ENCODE peak calls at places on chromosomes 1 and 21, in nine cellular contexts. One of them, this sample, is unnamed.

GRCh38 chr21:27802816-27803475 is 836.1 kb upstream of the ADAMTS5 start:
- DNase-seq in tibial artery: no peak
- DNase-seq in AG09309: no peak
- DNase-seq in GM12865: peak; percentile 57
- DNase-seq in prostate gland: peak; percentile 12
- DNase-seq in fibroblast of lung: no peak
- DNase-seq in Peyer's patch: peak; percentile 60
- DNase-seq in upper lobe of right lung: no peak
- DNase-seq in dorsolateral prefrontal cortex: no peak
- DNase-seq in this sample: peak; percentile 53

GRCh38 chr1:205669341-205670142 is 10.8 kb downstream of the SLC45A3 start:
- DNase-seq in GM12865: peak; percentile 59
- DNase-seq in prostate gland: no peak
- DNase-seq in upper lobe of right lung: no peak
- DNase-seq in Peyer's patch: peak; percentile 55
- DNase-seq in dorsolateral prefrontal cortex: no peak
- DNase-seq in fibroblast of lung: no peak
- DNase-seq in AG09309: no peak
- DNase-seq in tibial artery: no peak
- DNase-seq in this sample: no peak

GRCh38 chr1:84122780-84123382 is 21.2 kb upstream of the PRKACB start:
- DNase-seq in dorsolateral prefrontal cortex: no peak
- DNase-seq in prostate gland: peak; percentile 48
- DNase-seq in AG09309: no peak
- DNase-seq in tibial artery: no peak
- DNase-seq in Peyer's patch: peak; percentile 74
- DNase-seq in fibroblast of lung: peak; percentile 42
- DNase-seq in GM12865: peak; percentile 64
- DNase-seq in upper lobe of right lung: no peak
- DNase-seq in this sample: peak; percentile 51

GRCh38 chr1:227318003-227318851 is at the start of gene CDC42BPA:
- DNase-seq in prostate gland: peak; percentile 65
- DNase-seq in dorsolateral prefrontal cortex: peak; percentile 85
- DNase-seq in fibroblast of lung: peak; percentile 90
- DNase-seq in GM12865: no peak
- DNase-seq in upper lobe of right lung: peak; percentile 93
- DNase-seq in Peyer's patch: peak; percentile 82
- DNase-seq in tibial artery: peak; percentile 90
- DNase-seq in AG09309: peak; percentile 58
- DNase-seq in this sample: peak; percentile 83

GRCh38 chr1:6962390-6962955 is 177.2 kb downstream of the CAMTA1 start:
- DNase-seq in AG09309: no peak
- DNase-seq in Peyer's patch: peak; percentile 64
- DNase-seq in dorsolateral prefrontal cortex: no peak
- DNase-seq in fibroblast of lung: peak; percentile 21
- DNase-seq in GM12865: peak; percentile 44
- DNase-seq in upper lobe of right lung: no peak
- DNase-seq in tibial artery: no peak
- DNase-seq in prostate gland: no peak
- DNase-seq in this sample: peak; percentile 3

GRCh38 chr1:147851149-147851548 is 51.4 kb upstream of the GJA8 start:
- DNase-seq in Peyer's patch: peak; percentile 49
- DNase-seq in GM12865: peak; percentile 4
- DNase-seq in tibial artery: no peak
- DNase-seq in upper lobe of right lung: no peak
- DNase-seq in fibroblast of lung: peak; percentile 48
- DNase-seq in prostate gland: no peak
- DNase-seq in dorsolateral prefrontal cortex: no peak
- DNase-seq in AG09309: no peak
- DNase-seq in this sample: peak; percentile 28

GRCh38 chr1:243459059-243459458 is 203.2 kb downstream of the SDCCAG8 start:
- DNase-seq in AG09309: no peak
- DNase-seq in Peyer's patch: no peak
- DNase-seq in prostate gland: no peak
- DNase-seq in tibial artery: no peak
- DNase-seq in fibroblast of lung: no peak
- DNase-seq in upper lobe of right lung: no peak
- DNase-seq in dorsolateral prefrontal cortex: no peak
- DNase-seq in GM12865: no peak
- DNase-seq in this sample: no peak

GRCh38 chr1:112717263-112717662 is 2.1 kb upstream of the PPM1J start:
- DNase-seq in Peyer's patch: no peak
- DNase-seq in upper lobe of right lung: no peak
- DNase-seq in dorsolateral prefrontal cortex: no peak
- DNase-seq in AG09309: no peak
- DNase-seq in fibroblast of lung: no peak
- DNase-seq in prostate gland: no peak
- DNase-seq in tibial artery: no peak
- DNase-seq in GM12865: no peak
- DNase-seq in this sample: no peak

GRCh38 chr1:190067592-190067991 is 410.1 kb downstream of the BRINP3 start:
- DNase-seq in Peyer's patch: no peak
- DNase-seq in dorsolateral prefrontal cortex: no peak
- DNase-seq in GM12865: peak; percentile 19
- DNase-seq in upper lobe of right lung: no peak
- DNase-seq in fibroblast of lung: peak; percentile 72
- DNase-seq in tibial artery: no peak
- DNase-seq in prostate gland: no peak
- DNase-seq in AG09309: no peak
- DNase-seq in this sample: peak; percentile 24

GRCh38 chr1:16458801-16459200 is 18.3 kb downstream of the NECAP2 start:
- DNase-seq in tibial artery: no peak
- DNase-seq in fibroblast of lung: no peak
- DNase-seq in dorsolateral prefrontal cortex: no peak
- DNase-seq in GM12865: no peak
- DNase-seq in upper lobe of right lung: no peak
- DNase-seq in prostate gland: no peak
- DNase-seq in AG09309: no peak
- DNase-seq in Peyer's patch: no peak
- DNase-seq in this sample: no peak

GRCh38 chr1:204641936-204642335 is 43.6 kb downstream of the LRRN2 start:
- DNase-seq in dorsolateral prefrontal cortex: no peak
- DNase-seq in prostate gland: no peak
- DNase-seq in AG09309: no peak
- DNase-seq in GM12865: no peak
- DNase-seq in fibroblast of lung: no peak
- DNase-seq in tibial artery: peak; percentile 9
- DNase-seq in upper lobe of right lung: no peak
- DNase-seq in Peyer's patch: no peak
- DNase-seq in this sample: no peak

GRCh38 chr1:151491641-151492040 is 19.5 kb upstream of the CGN start:
- DNase-seq in tibial artery: no peak
- DNase-seq in Peyer's patch: no peak
- DNase-seq in fibroblast of lung: no peak
- DNase-seq in upper lobe of right lung: no peak
- DNase-seq in GM12865: no peak
- DNase-seq in AG09309: no peak
- DNase-seq in prostate gland: no peak
- DNase-seq in dorsolateral prefrontal cortex: no peak
- DNase-seq in this sample: no peak

GRCh38 chr1:54172614-54173312 is 20.0 kb upstream of the CDCP2 start:
- DNase-seq in fibroblast of lung: no peak
- DNase-seq in AG09309: no peak
- DNase-seq in prostate gland: no peak
- DNase-seq in GM12865: no peak
- DNase-seq in upper lobe of right lung: no peak
- DNase-seq in tibial artery: no peak
- DNase-seq in dorsolateral prefrontal cortex: no peak
- DNase-seq in Peyer's patch: no peak
- DNase-seq in this sample: no peak

GRCh38 chr1:192878249-192878648 is 69.4 kb downstream of the RGS2 start:
- DNase-seq in tibial artery: no peak
- DNase-seq in AG09309: no peak
- DNase-seq in prostate gland: no peak
- DNase-seq in dorsolateral prefrontal cortex: no peak
- DNase-seq in fibroblast of lung: peak; percentile 84
- DNase-seq in GM12865: no peak
- DNase-seq in Peyer's patch: no peak
- DNase-seq in upper lobe of right lung: no peak
- DNase-seq in this sample: no peak

GRCh38 chr1:234186037-234186688 is 187.1 kb upstream of the COA6 start:
- DNase-seq in upper lobe of right lung: no peak
- DNase-seq in Peyer's patch: no peak
- DNase-seq in tibial artery: no peak
- DNase-seq in prostate gland: no peak
- DNase-seq in AG09309: no peak
- DNase-seq in dorsolateral prefrontal cortex: no peak
- DNase-seq in GM12865: peak; percentile 48
- DNase-seq in fibroblast of lung: peak; percentile 98
- DNase-seq in this sample: peak; percentile 8

GRCh38 chr1:179817056-179817455 is 60.5 kb downstream of the TOR1AIP2 start:
- DNase-seq in prostate gland: no peak
- DNase-seq in fibroblast of lung: no peak
- DNase-seq in upper lobe of right lung: peak; percentile 29
- DNase-seq in Peyer's patch: peak; percentile 25
- DNase-seq in GM12865: no peak
- DNase-seq in dorsolateral prefrontal cortex: no peak
- DNase-seq in tibial artery: peak; percentile 48
- DNase-seq in AG09309: no peak
- DNase-seq in this sample: no peak

GRCh38 chr1:180431683-180432082 is 70.7 kb downstream of the ACBD6 start:
- DNase-seq in Peyer's patch: no peak
- DNase-seq in GM12865: no peak
- DNase-seq in dorsolateral prefrontal cortex: no peak
- DNase-seq in prostate gland: no peak
- DNase-seq in fibroblast of lung: no peak
- DNase-seq in AG09309: no peak
- DNase-seq in tibial artery: no peak
- DNase-seq in upper lobe of right lung: no peak
- DNase-seq in this sample: no peak

DNA sequence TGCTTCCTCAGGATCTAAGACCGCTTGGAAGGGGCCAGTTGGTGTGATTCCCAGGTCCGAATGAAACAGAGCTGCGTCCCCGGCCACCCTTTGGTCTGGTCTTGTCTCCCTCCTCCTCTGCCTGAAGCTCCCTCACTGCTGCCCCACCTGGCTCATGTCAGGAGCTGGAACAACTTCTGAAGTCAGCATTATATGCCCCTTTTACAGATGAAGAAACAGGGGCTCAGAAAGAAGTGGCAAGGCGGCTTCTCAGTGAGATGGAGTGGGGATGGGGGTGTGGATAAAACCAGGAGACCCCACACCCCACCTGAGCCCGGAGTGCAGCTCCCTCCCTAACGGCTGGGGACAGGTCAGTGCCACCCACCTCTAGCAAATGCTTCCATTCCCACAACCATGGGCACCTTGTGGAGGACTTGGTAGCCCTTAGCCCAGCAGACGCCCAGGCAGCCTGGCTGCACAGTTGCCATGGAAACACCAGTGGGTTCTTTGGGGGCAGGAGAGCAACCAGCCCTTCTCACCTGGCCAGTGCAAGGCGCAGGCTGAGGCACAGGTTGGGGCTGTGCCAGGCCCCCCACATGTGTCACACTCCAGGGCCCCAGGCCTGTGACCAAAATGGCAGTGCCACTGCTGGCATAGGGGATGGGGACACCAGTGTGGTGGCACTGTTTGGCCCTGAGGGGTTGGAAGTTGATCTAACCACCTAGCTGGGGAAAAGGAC is 31.9 kb upstream of the ECE1 start:
- DNase-seq in AG09309: no peak
- DNase-seq in dorsolateral prefrontal cortex: no peak
- DNase-seq in fibroblast of lung: no peak
- DNase-seq in Peyer's patch: no peak
- DNase-seq in GM12865: no peak
- DNase-seq in prostate gland: no peak
- DNase-seq in upper lobe of right lung: no peak
- DNase-seq in tibial artery: peak; percentile 75
- DNase-seq in this sample: no peak
- TF ChIP-seq CTCF in AG09309: no peak
- TF ChIP-seq CTCF in dorsolateral prefrontal cortex: no peak
- TF ChIP-seq CTCF in fibroblast of lung: no peak
- TF ChIP-seq CTCF in Peyer's patch: no peak
- TF ChIP-seq CTCF in GM12865: no peak
- TF ChIP-seq CTCF in prostate gland: no peak
- TF ChIP-seq CTCF in upper lobe of right lung: no peak
- TF ChIP-seq CTCF in tibial artery: no peak
- TF ChIP-seq CTCF in this sample: no peak

DNA sequence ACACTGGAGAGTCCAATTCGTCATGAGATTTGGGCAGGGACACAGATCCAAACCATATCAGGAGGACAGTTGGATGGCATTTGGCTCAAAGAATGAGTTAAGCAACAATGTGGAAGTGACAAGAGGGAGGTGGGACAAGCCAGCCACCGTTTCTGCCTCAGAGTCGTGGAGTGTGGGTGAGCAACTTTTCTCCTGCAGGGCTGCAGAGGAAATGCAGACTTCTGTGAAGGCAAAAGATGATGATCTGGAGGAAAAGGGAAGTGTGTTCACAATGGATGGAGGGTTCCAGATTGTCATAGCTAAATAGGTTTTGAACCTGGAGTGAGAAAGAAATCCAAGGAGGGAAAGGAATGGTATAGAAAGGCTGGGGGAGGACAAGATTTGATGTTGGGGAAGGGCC is 16.4 kb upstream of the KANK4 start:
- DNase-seq in upper lobe of right lung: no peak
- DNase-seq in prostate gland: no peak
- DNase-seq in tibial artery: no peak
- DNase-seq in GM12865: no peak
- DNase-seq in dorsolateral prefrontal cortex: no peak
- DNase-seq in Peyer's patch: no peak
- DNase-seq in AG09309: no peak
- DNase-seq in fibroblast of lung: no peak
- DNase-seq in this sample: no peak
- TF ChIP-seq CTCF in upper lobe of right lung: no peak
- TF ChIP-seq CTCF in prostate gland: no peak
- TF ChIP-seq CTCF in tibial artery: no peak
- TF ChIP-seq CTCF in GM12865: no peak
- TF ChIP-seq CTCF in dorsolateral prefrontal cortex: no peak
- TF ChIP-seq CTCF in Peyer's patch: no peak
- TF ChIP-seq CTCF in AG09309: no peak
- TF ChIP-seq CTCF in fibroblast of lung: no peak
- TF ChIP-seq CTCF in this sample: no peak

DNA sequence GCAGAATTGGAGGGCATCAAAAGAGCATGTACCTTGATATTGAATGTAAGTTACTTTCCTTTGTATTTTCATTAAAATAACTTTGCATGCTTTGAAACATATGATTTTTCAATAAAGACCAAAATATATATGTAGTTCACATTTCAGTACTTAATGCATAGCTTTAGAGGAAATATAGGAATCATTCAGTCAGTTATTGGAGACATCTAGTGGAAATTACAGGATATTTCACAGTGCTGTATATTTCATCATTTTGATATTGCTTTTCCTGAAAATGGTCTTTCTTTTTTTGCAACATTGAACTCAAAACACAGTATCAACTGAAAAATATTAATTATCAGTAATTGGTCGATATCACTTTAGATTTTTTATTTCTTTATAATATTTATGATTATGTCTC is 375.8 kb downstream of the NCAM2 start:
- DNase-seq in AG09309: no peak
- DNase-seq in fibroblast of lung: no peak
- DNase-seq in prostate gland: no peak
- DNase-seq in GM12865: no peak
- DNase-seq in upper lobe of right lung: no peak
- DNase-seq in Peyer's patch: no peak
- DNase-seq in tibial artery: no peak
- DNase-seq in dorsolateral prefrontal cortex: no peak
- DNase-seq in this sample: no peak
- TF ChIP-seq CTCF in AG09309: no peak
- TF ChIP-seq CTCF in fibroblast of lung: no peak
- TF ChIP-seq CTCF in prostate gland: no peak
- TF ChIP-seq CTCF in GM12865: no peak
- TF ChIP-seq CTCF in upper lobe of right lung: peak; percentile 22
- TF ChIP-seq CTCF in Peyer's patch: no peak
- TF ChIP-seq CTCF in tibial artery: no peak
- TF ChIP-seq CTCF in dorsolateral prefrontal cortex: peak; percentile 68
- TF ChIP-seq CTCF in this sample: no peak

GRCh38 chr1:242189591-242189990 is 190.7 kb upstream of the MAP1LC3C start:
- DNase-seq in Peyer's patch: no peak
- DNase-seq in GM12865: no peak
- DNase-seq in prostate gland: no peak
- DNase-seq in dorsolateral prefrontal cortex: no peak
- DNase-seq in fibroblast of lung: no peak
- DNase-seq in AG09309: no peak
- DNase-seq in tibial artery: no peak
- DNase-seq in upper lobe of right lung: no peak
- DNase-seq in this sample: no peak
- TF ChIP-seq CTCF in Peyer's patch: no peak
- TF ChIP-seq CTCF in GM12865: peak; percentile 5
- TF ChIP-seq CTCF in prostate gland: no peak
- TF ChIP-seq CTCF in dorsolateral prefrontal cortex: no peak
- TF ChIP-seq CTCF in fibroblast of lung: no peak
- TF ChIP-seq CTCF in AG09309: no peak
- TF ChIP-seq CTCF in tibial artery: no peak
- TF ChIP-seq CTCF in upper lobe of right lung: no peak
- TF ChIP-seq CTCF in this sample: no peak

This sample was measured in Calu3.